ENCODE peak calls at places on chromosomes 7 and 10, in five cellular contexts. One of them, this sample, is unnamed.

GRCh38 chr10:76582536-76582935 is 1055.1 kb downstream of the KCNMA1 start:
- DNase-seq in adrenal gland: no peak
- DNase-seq in OCI-LY7: no peak
- DNase-seq in astrocyte of the spinal cord: peak
- DNase-seq in GM12878: no peak
- DNase-seq in this sample: no peak

GRCh38 chr10:86215021-86215420 is 151.6 kb downstream of the GRID1 start:
- DNase-seq in adrenal gland: no peak
- DNase-seq in OCI-LY7: no peak
- DNase-seq in astrocyte of the spinal cord: no peak
- DNase-seq in GM12878: no peak
- DNase-seq in this sample: no peak

GRCh38 chr7:136071106-136071505 is 93.9 kb upstream of the MTPN start:
- DNase-seq in adrenal gland: no peak
- DNase-seq in OCI-LY7: no peak
- DNase-seq in astrocyte of the spinal cord: no peak
- DNase-seq in GM12878: no peak
- DNase-seq in this sample: no peak

GRCh38 chr10:121753726-121754476 is 155.7 kb upstream of the FGFR2 start:
- DNase-seq in adrenal gland: no peak
- DNase-seq in OCI-LY7: peak
- DNase-seq in astrocyte of the spinal cord: peak
- DNase-seq in GM12878: peak
- DNase-seq in this sample: peak

GRCh38 chr7:91565499-91566331 is 301.5 kb downstream of the FZD1 start:
- DNase-seq in adrenal gland: no peak
- DNase-seq in OCI-LY7: no peak
- DNase-seq in astrocyte of the spinal cord: peak
- DNase-seq in GM12878: no peak
- DNase-seq in this sample: no peak

GRCh38 chr10:79435271-79436065 is 10.0 kb downstream of the ZCCHC24 start:
- DNase-seq in adrenal gland: no peak
- DNase-seq in OCI-LY7: no peak
- DNase-seq in astrocyte of the spinal cord: no peak
- DNase-seq in GM12878: no peak
- DNase-seq in this sample: no peak

GRCh38 chr10:69492091-69492745 is 41.0 kb downstream of the TSPAN15 start:
- DNase-seq in adrenal gland: no peak
- DNase-seq in OCI-LY7: no peak
- DNase-seq in astrocyte of the spinal cord: no peak
- DNase-seq in GM12878: no peak
- DNase-seq in this sample: no peak

GRCh38 chr7:2373124-2373556 is 18.5 kb downstream of the EIF3B start:
- DNase-seq in adrenal gland: no peak
- DNase-seq in OCI-LY7: no peak
- DNase-seq in astrocyte of the spinal cord: peak
- DNase-seq in GM12878: no peak
- DNase-seq in this sample: no peak

GRCh38 chr10:85916999-85917573 is 449.5 kb downstream of the GRID1 start:
- DNase-seq in adrenal gland: no peak
- DNase-seq in OCI-LY7: no peak
- DNase-seq in astrocyte of the spinal cord: no peak
- DNase-seq in GM12878: no peak
- DNase-seq in this sample: no peak

GRCh38 chr10:52121688-52122087 is 192.4 kb upstream of the DKK1 start:
- DNase-seq in adrenal gland: no peak
- DNase-seq in OCI-LY7: no peak
- DNase-seq in astrocyte of the spinal cord: no peak
- DNase-seq in GM12878: no peak
- DNase-seq in this sample: no peak

GRCh38 chr7:41316410-41316809 is 386.5 kb downstream of the INHBA start:
- DNase-seq in adrenal gland: no peak
- DNase-seq in OCI-LY7: no peak
- DNase-seq in astrocyte of the spinal cord: no peak
- DNase-seq in GM12878: no peak
- DNase-seq in this sample: no peak

GRCh38 chr10:43201545-43202131 is 63.4 kb downstream of the CSGALNACT2 start:
- DNase-seq in adrenal gland: no peak
- DNase-seq in OCI-LY7: no peak
- DNase-seq in astrocyte of the spinal cord: no peak
- DNase-seq in GM12878: no peak
- DNase-seq in this sample: no peak

GRCh38 chr7:41116817-41117216 is 586.1 kb downstream of the INHBA start:
- DNase-seq in adrenal gland: no peak
- DNase-seq in OCI-LY7: no peak
- DNase-seq in astrocyte of the spinal cord: peak
- DNase-seq in GM12878: no peak
- DNase-seq in this sample: no peak

GRCh38 chr10:48447356-48448215 is 141.1 kb downstream of the MAPK8 start:
- DNase-seq in adrenal gland: no peak
- DNase-seq in OCI-LY7: no peak
- DNase-seq in astrocyte of the spinal cord: no peak
- DNase-seq in GM12878: no peak
- DNase-seq in this sample: no peak

GRCh38 chr7:158944195-158944594 is 87.8 kb downstream of the DYNC2I1 start:
- DNase-seq in adrenal gland: no peak
- DNase-seq in OCI-LY7: no peak
- DNase-seq in astrocyte of the spinal cord: no peak
- DNase-seq in GM12878: no peak
- DNase-seq in this sample: no peak

GRCh38 chr10:51892965-51893658 is 193.7 kb upstream of the CSTF2T start:
- DNase-seq in adrenal gland: no peak
- DNase-seq in OCI-LY7: peak
- DNase-seq in astrocyte of the spinal cord: no peak
- DNase-seq in GM12878: no peak
- DNase-seq in this sample: peak

GRCh38 chr10:92691591-92692084 is 1.9 kb downstream of the HHEX start:
- DNase-seq in adrenal gland: peak
- DNase-seq in OCI-LY7: peak
- DNase-seq in astrocyte of the spinal cord: no peak
- DNase-seq in GM12878: no peak
- DNase-seq in this sample: no peak

GRCh38 chr7:52309631-52310030 is 725.8 kb upstream of the POM121L12 start:
- DNase-seq in adrenal gland: no peak
- DNase-seq in OCI-LY7: no peak
- DNase-seq in astrocyte of the spinal cord: no peak
- DNase-seq in GM12878: no peak
- DNase-seq in this sample: no peak

GRCh38 chr7:111025013-111025412 is 65.9 kb upstream of the LRRN3 start:
- DNase-seq in adrenal gland: no peak
- DNase-seq in OCI-LY7: no peak
- DNase-seq in astrocyte of the spinal cord: no peak
- DNase-seq in GM12878: no peak
- DNase-seq in this sample: peak

GRCh38 chr10:78830062-78830974 is 238.4 kb upstream of the ZMIZ1 start:
- DNase-seq in adrenal gland: no peak
- DNase-seq in OCI-LY7: no peak
- DNase-seq in astrocyte of the spinal cord: peak
- DNase-seq in GM12878: no peak
- DNase-seq in this sample: no peak

GRCh38 chr10:122363311-122363710 is 11.2 kb upstream of the PLEKHA1 start:
- DNase-seq in adrenal gland: no peak
- DNase-seq in OCI-LY7: no peak
- DNase-seq in astrocyte of the spinal cord: no peak
- DNase-seq in GM12878: no peak
- DNase-seq in this sample: no peak

GRCh38 chr10:88245974-88246511 is 337.1 kb downstream of the RNLS start:
- DNase-seq in adrenal gland: no peak
- DNase-seq in OCI-LY7: no peak
- DNase-seq in astrocyte of the spinal cord: peak
- DNase-seq in GM12878: no peak
- DNase-seq in this sample: no peak

GRCh38 chr7:77315102-77315501 is 101.0 kb downstream of the GSAP start:
- DNase-seq in adrenal gland: no peak
- DNase-seq in OCI-LY7: no peak
- DNase-seq in astrocyte of the spinal cord: no peak
- DNase-seq in GM12878: no peak
- DNase-seq in this sample: no peak
- TF ChIP-seq CTCF in adrenal gland: no peak
- TF ChIP-seq CTCF in OCI-LY7: no peak
- TF ChIP-seq CTCF in astrocyte of the spinal cord: no peak
- TF ChIP-seq CTCF in GM12878: no peak
- TF ChIP-seq CTCF in this sample: no peak

GRCh38 chr7:69186974-69187373 is 411.3 kb upstream of the AUTS2 start:
- DNase-seq in adrenal gland: no peak
- DNase-seq in OCI-LY7: no peak
- DNase-seq in astrocyte of the spinal cord: no peak
- DNase-seq in GM12878: no peak
- DNase-seq in this sample: no peak

GRCh38 chr7:69184339-69184738 is 413.9 kb upstream of the AUTS2 start:
- DNase-seq in adrenal gland: no peak
- DNase-seq in OCI-LY7: no peak
- DNase-seq in astrocyte of the spinal cord: no peak
- DNase-seq in GM12878: no peak
- DNase-seq in this sample: no peak

GRCh38 chr7:69185170-69185569 is 413.1 kb upstream of the AUTS2 start:
- DNase-seq in adrenal gland: no peak
- DNase-seq in OCI-LY7: no peak
- DNase-seq in astrocyte of the spinal cord: no peak
- DNase-seq in GM12878: no peak
- DNase-seq in this sample: no peak

GRCh38 chr7:69180662-69181061 is 417.6 kb upstream of the AUTS2 start:
- DNase-seq in adrenal gland: no peak
- DNase-seq in OCI-LY7: no peak
- DNase-seq in astrocyte of the spinal cord: no peak
- DNase-seq in GM12878: no peak
- DNase-seq in this sample: no peak

GRCh38 chr7:69182596-69183467 is 415.4 kb upstream of the AUTS2 start:
- DNase-seq in adrenal gland: no peak
- DNase-seq in OCI-LY7: peak
- DNase-seq in astrocyte of the spinal cord: no peak
- DNase-seq in GM12878: no peak
- DNase-seq in this sample: peak
- H3K4me3 ChIP-seq in adrenal gland: no peak
- H3K4me3 ChIP-seq in OCI-LY7: peak
- H3K4me3 ChIP-seq in astrocyte of the spinal cord: no peak
- H3K4me3 ChIP-seq in GM12878: no peak
- H3K4me3 ChIP-seq in this sample: no peak

GRCh38 chr10:21502371-21502765 is 23.1 kb downstream of the SKIDA1 start:
- DNase-seq in adrenal gland: no peak
- DNase-seq in OCI-LY7: no peak
- DNase-seq in astrocyte of the spinal cord: no peak
- DNase-seq in GM12878: no peak
- DNase-seq in this sample: no peak
- TF ChIP-seq CTCF in adrenal gland: no peak
- TF ChIP-seq CTCF in OCI-LY7: no peak
- TF ChIP-seq CTCF in astrocyte of the spinal cord: no peak
- TF ChIP-seq CTCF in GM12878: no peak
- TF ChIP-seq CTCF in this sample: no peak

GRCh38 chr10:21296575-21297355 is 228.7 kb downstream of the SKIDA1 start:
- DNase-seq in adrenal gland: no peak
- DNase-seq in OCI-LY7: no peak
- DNase-seq in astrocyte of the spinal cord: no peak
- DNase-seq in GM12878: no peak
- DNase-seq in this sample: no peak

GRCh38 chr10:21292763-21293517 is 232.5 kb downstream of the SKIDA1 start:
- DNase-seq in adrenal gland: peak
- DNase-seq in OCI-LY7: no peak
- DNase-seq in astrocyte of the spinal cord: peak
- DNase-seq in GM12878: no peak
- DNase-seq in this sample: no peak

GRCh38 chr10:21290499-21291160 is 234.9 kb downstream of the SKIDA1 start:
- DNase-seq in adrenal gland: no peak
- DNase-seq in OCI-LY7: no peak
- DNase-seq in astrocyte of the spinal cord: no peak
- DNase-seq in GM12878: no peak
- DNase-seq in this sample: no peak

GRCh38 chr10:21297525-21298383 is 227.7 kb downstream of the SKIDA1 start:
- DNase-seq in adrenal gland: no peak
- DNase-seq in OCI-LY7: no peak
- DNase-seq in astrocyte of the spinal cord: no peak
- DNase-seq in GM12878: no peak
- DNase-seq in this sample: no peak

GRCh38 chr10:21293518-21294356 is 231.7 kb downstream of the SKIDA1 start:
- DNase-seq in adrenal gland: no peak
- DNase-seq in OCI-LY7: no peak
- DNase-seq in astrocyte of the spinal cord: peak
- DNase-seq in GM12878: no peak
- DNase-seq in this sample: no peak
- H3K4me3 ChIP-seq in adrenal gland: no peak
- H3K4me3 ChIP-seq in OCI-LY7: no peak
- H3K4me3 ChIP-seq in astrocyte of the spinal cord: peak
- H3K4me3 ChIP-seq in GM12878: no peak
- H3K4me3 ChIP-seq in this sample: no peak

GRCh38 chr7:130957140-130957513 is 223.1 kb upstream of the KLF14 start:
- DNase-seq in adrenal gland: no peak
- DNase-seq in OCI-LY7: peak
- DNase-seq in astrocyte of the spinal cord: no peak
- DNase-seq in GM12878: no peak
- DNase-seq in this sample: no peak

GRCh38 chr7:130955560-130955919 is 221.5 kb upstream of the KLF14 start:
- DNase-seq in adrenal gland: no peak
- DNase-seq in OCI-LY7: no peak
- DNase-seq in astrocyte of the spinal cord: no peak
- DNase-seq in GM12878: no peak
- DNase-seq in this sample: no peak

GRCh38 chr7:130953193-130953592 is 219.2 kb upstream of the KLF14 start:
- DNase-seq in adrenal gland: no peak
- DNase-seq in OCI-LY7: no peak
- DNase-seq in astrocyte of the spinal cord: no peak
- DNase-seq in GM12878: no peak
- DNase-seq in this sample: no peak

GRCh38 chr7:130956417-130957139 is 222.6 kb upstream of the KLF14 start:
- DNase-seq in adrenal gland: no peak
- DNase-seq in OCI-LY7: peak
- DNase-seq in astrocyte of the spinal cord: peak
- DNase-seq in GM12878: no peak
- DNase-seq in this sample: no peak

GRCh38 chr7:130954918-130955559 is 221.0 kb upstream of the KLF14 start:
- DNase-seq in adrenal gland: no peak
- DNase-seq in OCI-LY7: no peak
- DNase-seq in astrocyte of the spinal cord: no peak
- DNase-seq in GM12878: no peak
- DNase-seq in this sample: no peak
- TF ChIP-seq CTCF in adrenal gland: no peak
- TF ChIP-seq CTCF in OCI-LY7: no peak
- TF ChIP-seq CTCF in astrocyte of the spinal cord: no peak
- TF ChIP-seq CTCF in GM12878: no peak
- TF ChIP-seq CTCF in this sample: no peak

GRCh38 chr10:66755474-66755873 is 170.4 kb upstream of the LRRTM3 start:
- DNase-seq in adrenal gland: no peak
- DNase-seq in OCI-LY7: no peak
- DNase-seq in astrocyte of the spinal cord: no peak
- DNase-seq in GM12878: no peak
- DNase-seq in this sample: no peak

GRCh38 chr10:66747451-66747850 is 178.4 kb upstream of the LRRTM3 start:
- DNase-seq in adrenal gland: no peak
- DNase-seq in OCI-LY7: no peak
- DNase-seq in astrocyte of the spinal cord: peak
- DNase-seq in GM12878: no peak
- DNase-seq in this sample: no peak

GRCh38 chr10:66748217-66748616 is 177.6 kb upstream of the LRRTM3 start:
- DNase-seq in adrenal gland: no peak
- DNase-seq in OCI-LY7: no peak
- DNase-seq in astrocyte of the spinal cord: no peak
- DNase-seq in GM12878: no peak
- DNase-seq in this sample: no peak

GRCh38 chr10:66752714-66753113 is 173.1 kb upstream of the LRRTM3 start:
- DNase-seq in adrenal gland: no peak
- DNase-seq in OCI-LY7: no peak
- DNase-seq in astrocyte of the spinal cord: peak
- DNase-seq in GM12878: no peak
- DNase-seq in this sample: no peak
- H3K4me3 ChIP-seq in adrenal gland: no peak
- H3K4me3 ChIP-seq in OCI-LY7: no peak
- H3K4me3 ChIP-seq in astrocyte of the spinal cord: no peak
- H3K4me3 ChIP-seq in GM12878: no peak
- H3K4me3 ChIP-seq in this sample: no peak